ENCODE peak calls at places on chromosomes 12 and 14, in six cellular contexts. Q is IMR-90, J is K562, R is H1, H is HepG2, F is GM12878. B is an unnamed sample.

GRCh38 chr12:71645268-71645667 is 18.4 kb downstream of the ZFC3H1 start:
- DNase-seq in F (no peak), J (no peak), R (no peak), H (no peak), Q (no peak), B (no peak)

GRCh38 chr12:1346126-1346525 is 248.3 kb downstream of the FBXL14 start:
- DNase-seq in R (no peak), H (no peak), J (no peak), Q (peak), F (no peak), B (no peak)

GRCh38 chr12:52121848-52122838 is 42.6 kb downstream of the SMIM41 start:
- DNase-seq in H (no peak), J (peak), R (peak), F (no peak), Q (peak), B (no peak)

GRCh38 chr14:35287481-35288013 is 4.6 kb upstream of the PSMA6 start:
- DNase-seq in Q (no peak), F (peak), R (no peak), J (peak), H (no peak), B (no peak)

GRCh38 chr14:104149617-104150141 is 11.3 kb downstream of the KIF26A start:
- DNase-seq in J (no peak), Q (no peak), R (peak), F (no peak), H (no peak), B (no peak)

GRCh38 chr14:35944847-35945246 is 118.7 kb downstream of the BRMS1L start:
- DNase-seq in Q (no peak), J (peak), R (peak), F (no peak), H (peak), B (peak)

GRCh38 chr14:61615743-61616523 is 79.4 kb upstream of the HIF1A start:
- DNase-seq in J (no peak), R (no peak), F (no peak), H (no peak), Q (no peak), B (no peak)

GRCh38 chr12:79420146-79420618 is 270.6 kb downstream of the PAWR start:
- DNase-seq in F (no peak), J (no peak), Q (peak), H (peak), R (no peak), B (peak)

GRCh38 chr12:77107121-77107520 is 41.8 kb upstream of the E2F7 start:
- DNase-seq in H (no peak), R (no peak), F (no peak), Q (no peak), J (no peak), B (no peak)

GRCh38 chr12:68175566-68176033 is 16.1 kb upstream of the IFNG start:
- DNase-seq in H (no peak), R (no peak), J (no peak), Q (no peak), F (peak), B (no peak)

GRCh38 chr14:74670726-74671125 is 42.2 kb downstream of the AREL1 start:
- DNase-seq in R (no peak), H (no peak), J (no peak), F (no peak), Q (peak), B (no peak)

GRCh38 chr12:54159140-54159539 is 29.6 kb downstream of the SMUG1 start:
- DNase-seq in H (peak), J (peak), R (peak), Q (no peak), F (peak), B (peak)

GRCh38 chr12:67274186-67274585 is 5.0 kb downstream of the CAND1 start:
- DNase-seq in F (no peak), R (no peak), Q (no peak), H (no peak), J (no peak), B (no peak)

DNA sequence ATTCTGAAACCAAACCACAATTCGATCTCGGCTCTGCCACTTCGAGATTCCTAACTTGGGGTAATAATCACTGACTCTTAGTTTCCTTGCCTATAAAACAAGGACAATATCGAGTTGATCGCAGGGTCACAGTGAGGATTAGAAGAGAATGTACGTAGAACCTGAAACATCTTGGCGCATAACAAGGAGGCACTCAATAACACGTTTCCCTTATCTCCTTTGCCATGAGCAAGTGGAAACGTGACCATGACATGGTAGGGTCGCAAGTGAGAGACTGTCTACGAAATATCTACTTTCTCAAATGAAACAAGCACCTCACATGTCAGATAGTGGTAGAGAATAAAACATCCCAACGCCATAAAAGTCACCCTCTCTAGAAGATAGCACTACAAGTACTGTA is 2.3 kb downstream of the DICER1 start:
- DNase-seq in F (no peak), R (no peak), J (peak), Q (no peak), H (no peak), B (no peak)
- TF ChIP-seq CEBPB in F (no peak), R (no peak), J (no peak), Q (no peak), H (no peak), B (no peak)

DNA sequence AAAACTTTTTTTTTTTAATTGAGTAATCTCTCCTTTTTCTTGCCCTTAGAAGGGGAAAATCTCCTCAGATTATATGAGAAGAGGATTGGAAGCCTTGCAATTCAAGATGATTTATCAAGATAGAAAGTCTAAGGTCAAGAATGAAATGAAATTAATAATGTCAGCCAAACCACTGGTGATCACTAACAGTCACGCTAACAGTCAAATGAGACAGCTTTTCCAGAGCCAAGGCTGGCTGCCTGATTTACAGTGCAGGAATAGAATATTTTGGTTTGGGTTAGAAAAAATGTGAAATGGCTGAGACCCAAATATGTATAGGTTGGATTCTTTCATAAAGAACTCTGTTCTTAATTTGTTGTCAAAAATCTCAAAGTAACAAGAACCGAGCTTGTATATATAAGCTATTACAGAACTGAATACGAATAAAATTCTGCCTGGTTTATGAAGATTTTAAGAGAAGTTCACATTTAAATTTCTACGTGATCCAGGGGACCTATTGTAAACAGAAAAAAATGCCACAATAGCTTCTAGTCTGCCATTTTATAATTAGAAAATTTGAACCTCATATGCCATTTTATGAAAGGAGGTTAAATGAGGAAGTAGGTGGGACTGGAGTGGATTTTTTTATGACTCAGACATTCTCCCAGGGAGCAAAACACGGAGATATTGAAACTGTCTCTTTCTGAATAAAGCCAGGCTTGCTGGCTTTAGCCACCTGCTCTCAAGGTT is 204.1 kb downstream of the PPM1H start:
- DNase-seq in R (no peak), Q (peak), J (no peak), F (no peak), H (no peak), B (no peak)
- H2AFZ ChIP-seq in R (no peak), Q (peak), J (no peak), F (peak), H (no peak), B (no peak)

GRCh38 chr14:22557846-22558220 is 31.2 kb downstream of the DAD1 start:
- DNase-seq in F (no peak), J (no peak), H (no peak), R (no peak), Q (no peak), B (no peak)
- TF ChIP-seq CEBPB in F (no peak), J (no peak), H (no peak), R (no peak), Q (no peak), B (no peak)

GRCh38 chr12:117400912-117401311 is 39.5 kb upstream of the NOS1 start:
- DNase-seq in Q (no peak), F (no peak), H (no peak), R (no peak), J (no peak), B (no peak)
- H2AFZ ChIP-seq in Q (no peak), F (no peak), H (no peak), R (no peak), J (no peak), B (no peak)

GRCh38 chr12:94799136-94799535 is 148.8 kb upstream of the TMCC3 start:
- DNase-seq in Q (no peak), F (no peak), H (no peak), J (no peak), R (no peak), B (no peak)
- TF ChIP-seq CEBPB in Q (no peak), F (no peak), H (no peak), J (no peak), R (no peak), B (no peak)

GRCh38 chr14:64970776-64971451 is 1.2 kb downstream of the RAB15 start:
- DNase-seq in R (no peak), F (no peak), Q (peak), H (no peak), J (no peak), B (no peak)

GRCh38 chr14:64970041-64970440 is 2.1 kb downstream of the RAB15 start:
- DNase-seq in R (no peak), H (no peak), J (no peak), F (no peak), Q (no peak), B (no peak)

GRCh38 chr14:64971890-64972785 is at the start of gene RAB15:
- DNase-seq in J (no peak), R (no peak), Q (peak), F (no peak), H (no peak), B (no peak)

GRCh38 chr14:64973026-64973442 is 898 bp upstream of the RAB15 start:
- DNase-seq in Q (no peak), R (no peak), H (peak), J (no peak), F (no peak), B (no peak)

GRCh38 chr14:64971452-64971889 is 665 bp downstream of the RAB15 start:
- DNase-seq in F (no peak), J (no peak), H (no peak), Q (no peak), R (no peak), B (no peak)
- H2AFZ ChIP-seq in F (no peak), J (no peak), H (no peak), Q (peak), R (no peak), B (no peak)

GRCh38 chr14:23094666-23095195 is at the start of gene ACIN1:
- DNase-seq in H (peak), R (peak), J (peak), F (peak), Q (peak), B (peak)
- TF ChIP-seq CEBPB in H (no peak), R (no peak), J (no peak), F (no peak), Q (no peak), B (no peak)

B was measured in HCT116.